ENCODE peak calls at places on chromosomes 2 and 18, in five cellular contexts. R, I, D, O and P are unnamed samples.

GRCh38 chr2:233819884-233820765 is 34.2 kb downstream of the HJURP start:
- DNase-seq in R (no peak), I (no peak), D (no peak), O (no peak), P (no peak)

GRCh38 chr2:23484163-23484740 is 99.3 kb downstream of the KLHL29 start:
- DNase-seq in R (no peak), I (no peak), D (no peak), O (no peak), P (no peak)

GRCh38 chr18:46400449-46400848 is 256.6 kb downstream of the LOXHD1 start:
- DNase-seq in R (no peak), I (no peak), D (no peak), O (no peak), P (no peak)

GRCh38 chr2:156430978-156431358 is 5.2 kb upstream of the GPD2 start:
- DNase-seq in R (no peak), I (peak; percentile 62), D (peak; percentile 55), O (no peak), P (peak; percentile 48)

GRCh38 chr2:234374671-234375245 is 122.1 kb downstream of the ARL4C start:
- DNase-seq in R (no peak), I (peak; percentile 28), D (no peak), O (no peak), P (no peak)

GRCh38 chr2:240895656-240896388 is at the start of gene MAB21L4:
- DNase-seq in R (no peak), I (no peak), D (no peak), O (no peak), P (peak; percentile 35)

GRCh38 chr2:174028935-174029334 is 63.8 kb upstream of the SP3 start:
- DNase-seq in R (no peak), I (no peak), D (no peak), O (no peak), P (no peak)

GRCh38 chr18:34223893-34224422 is 755 bp downstream of the NOL4 start:
- DNase-seq in R (no peak), I (peak; percentile 0), D (no peak), O (no peak), P (no peak)

GRCh38 chr2:239151201-239152131 is 249.4 kb downstream of the HDAC4 start:
- DNase-seq in R (no peak), I (peak; percentile 21), D (no peak), O (no peak), P (no peak)

GRCh38 chr2:188607501-188607900 is 315.8 kb downstream of the GULP1 start:
- DNase-seq in R (no peak), I (peak; percentile 38), D (peak; percentile 81), O (no peak), P (no peak)

GRCh38 chr18:55988537-55988936 is 400.5 kb upstream of the TCF4 start:
- DNase-seq in R (no peak), I (no peak), D (no peak), O (no peak), P (peak; percentile 51)

GRCh38 chr18:73244411-73244810 is 376.6 kb upstream of the NETO1 start:
- DNase-seq in R (no peak), I (peak; percentile 5), D (no peak), O (peak; percentile 33), P (peak; percentile 32)

GRCh38 chr2:54956392-54956722 is 93.9 kb downstream of the RTN4 start:
- DNase-seq in R (no peak), I (no peak), D (no peak), O (no peak), P (no peak)

GRCh38 chr18:10141559-10141958 is 227.7 kb downstream of the VAPA start:
- DNase-seq in R (no peak), I (no peak), D (no peak), O (no peak), P (no peak)

GRCh38 chr2:3348771-3349170 is 28.8 kb downstream of the EIPR1 start:
- DNase-seq in R (no peak), I (no peak), D (no peak), O (no peak), P (no peak)

GRCh38 chr18:47063070-47063469 is 27.6 kb upstream of the ELOA2 start:
- DNase-seq in R (no peak), I (no peak), D (no peak), O (no peak), P (no peak)

GRCh38 chr18:21163647-21164625 is 52.3 kb upstream of the ROCK1 start:
- DNase-seq in R (no peak), I (peak; percentile 89), D (no peak), O (no peak), P (peak; percentile 75)

GRCh38 chr18:59308201-59309014 is 10.0 kb downstream of the CPLX4 start:
- DNase-seq in R (peak; percentile 18), I (peak; percentile 55), D (peak; percentile 64), O (no peak), P (no peak)

GRCh38 chr2:165901996-165902395 is 51.6 kb downstream of the TTC21B start:
- DNase-seq in R (no peak), I (no peak), D (no peak), O (no peak), P (no peak)

GRCh38 chr2:128178650-128179460 is 87.9 kb downstream of the UGGT1 start:
- DNase-seq in R (no peak), I (peak; percentile 83), D (peak; percentile 40), O (no peak), P (peak; percentile 30)

GRCh38 chr18:48724939-48725338 is 186.1 kb downstream of the CTIF start:
- DNase-seq in R (no peak), I (no peak), D (no peak), O (no peak), P (no peak)

GRCh38 chr2:41886757-41887156 is 161.1 kb upstream of the PKDCC start:
- DNase-seq in R (no peak), I (peak; percentile 49), D (no peak), O (no peak), P (no peak)

GRCh38 chr2:220779918-220780317 is 792.2 kb downstream of the EPHA4 start:
- DNase-seq in R (no peak), I (peak; percentile 67), D (no peak), O (no peak), P (peak; percentile 32)

GRCh38 chr18:36017232-36017631 is 44.8 kb downstream of the RMP24 start:
- DNase-seq in R (no peak), I (peak; percentile 12), D (no peak), O (no peak), P (no peak)

GRCh38 chr2:74778381-74779371 is 55.3 kb upstream of the HK2 start:
- DNase-seq in R (no peak), I (no peak), D (no peak), O (no peak), P (no peak)

GRCh38 chr2:147389218-147389617 is 455.6 kb upstream of the ACVR2A start:
- DNase-seq in R (no peak), I (no peak), D (no peak), O (no peak), P (no peak)

GRCh38 chr2:75403991-75404428 is 156.7 kb downstream of the EVA1A start:
- DNase-seq in R (no peak), I (peak; percentile 72), D (peak; percentile 54), O (peak; percentile 7), P (peak; percentile 5)

GRCh38 chr2:24021122-24021998 is 11.5 kb downstream of the MFSD2B start:
- DNase-seq in R (no peak), I (no peak), D (no peak), O (no peak), P (peak; percentile 63)

GRCh38 chr2:57759131-57759530 is 287.5 kb upstream of the VRK2 start:
- DNase-seq in R (no peak), I (no peak), D (no peak), O (no peak), P (no peak)

GRCh38 chr2:158414538-158414937 is 42.0 kb downstream of the CCDC148 start:
- DNase-seq in R (no peak), I (peak; percentile 65), D (no peak), O (no peak), P (peak; percentile 56)